ENCODE peak calls at places on chromosome 10, in ten cellular contexts. One of them, this sample, is unnamed.

GRCh38 chr10:104327745-104328635 is 10.3 kb downstream of the ITPRIP start:
- DNase-seq in AG09319: no peak
- DNase-seq in body of pancreas: no peak
- DNase-seq in GM10248: no peak
- DNase-seq in lower leg skin: peak; percentile 88
- DNase-seq in colonic mucosa: no peak
- DNase-seq in fibroblast of lung: peak; percentile 78
- DNase-seq in AG04450: no peak
- DNase-seq in H9: peak; percentile 49
- DNase-seq in heart left ventricle: peak; percentile 86
- DNase-seq in this sample: no peak

GRCh38 chr10:124962421-124962820 is 20.5 kb downstream of the ZRANB1 start:
- DNase-seq in AG09319: no peak
- DNase-seq in body of pancreas: no peak
- DNase-seq in heart left ventricle: no peak
- DNase-seq in fibroblast of lung: peak; percentile 71
- DNase-seq in AG04450: peak; percentile 15
- DNase-seq in GM10248: no peak
- DNase-seq in colonic mucosa: no peak
- DNase-seq in H9: no peak
- DNase-seq in lower leg skin: no peak
- DNase-seq in this sample: no peak

GRCh38 chr10:95208702-95209391 is 14.8 kb downstream of the ACSM6 start:
- DNase-seq in GM10248: no peak
- DNase-seq in colonic mucosa: no peak
- DNase-seq in H9: peak; percentile 42
- DNase-seq in AG04450: no peak
- DNase-seq in body of pancreas: no peak
- DNase-seq in fibroblast of lung: peak; percentile 25
- DNase-seq in AG09319: no peak
- DNase-seq in lower leg skin: no peak
- DNase-seq in heart left ventricle: no peak
- DNase-seq in this sample: no peak

GRCh38 chr10:44911951-44912350 is 814 bp downstream of the TMEM72 start:
- DNase-seq in H9: no peak
- DNase-seq in heart left ventricle: no peak
- DNase-seq in colonic mucosa: no peak
- DNase-seq in body of pancreas: no peak
- DNase-seq in fibroblast of lung: no peak
- DNase-seq in AG09319: no peak
- DNase-seq in GM10248: no peak
- DNase-seq in AG04450: no peak
- DNase-seq in lower leg skin: no peak
- DNase-seq in this sample: no peak

GRCh38 chr10:6201511-6201975 is 1.2 kb upstream of the PFKFB3 start:
- DNase-seq in heart left ventricle: peak; percentile 70
- DNase-seq in colonic mucosa: peak; percentile 82
- DNase-seq in fibroblast of lung: peak; percentile 44
- DNase-seq in GM10248: peak; percentile 89
- DNase-seq in lower leg skin: peak; percentile 94
- DNase-seq in AG09319: no peak
- DNase-seq in AG04450: no peak
- DNase-seq in H9: peak; percentile 59
- DNase-seq in body of pancreas: peak; percentile 78
- DNase-seq in this sample: no peak

GRCh38 chr10:132588301-132589013 is 50.9 kb downstream of the INPP5A start:
- DNase-seq in body of pancreas: no peak
- DNase-seq in fibroblast of lung: no peak
- DNase-seq in heart left ventricle: peak; percentile 64
- DNase-seq in colonic mucosa: peak; percentile 26
- DNase-seq in AG04450: no peak
- DNase-seq in H9: no peak
- DNase-seq in GM10248: no peak
- DNase-seq in lower leg skin: no peak
- DNase-seq in AG09319: no peak
- DNase-seq in this sample: no peak

GRCh38 chr10:104127411-104127810 is 5.4 kb downstream of the SFR1 start:
- DNase-seq in GM10248: no peak
- DNase-seq in AG04450: no peak
- DNase-seq in lower leg skin: no peak
- DNase-seq in H9: peak; percentile 62
- DNase-seq in AG09319: no peak
- DNase-seq in fibroblast of lung: no peak
- DNase-seq in colonic mucosa: no peak
- DNase-seq in heart left ventricle: no peak
- DNase-seq in body of pancreas: no peak
- DNase-seq in this sample: no peak

GRCh38 chr10:71187600-71187999 is 24.8 kb upstream of the UNC5B start:
- DNase-seq in body of pancreas: peak; percentile 54
- DNase-seq in heart left ventricle: peak; percentile 55
- DNase-seq in GM10248: no peak
- DNase-seq in colonic mucosa: no peak
- DNase-seq in AG09319: no peak
- DNase-seq in H9: no peak
- DNase-seq in fibroblast of lung: peak; percentile 80
- DNase-seq in lower leg skin: peak; percentile 46
- DNase-seq in AG04450: no peak
- DNase-seq in this sample: no peak

GRCh38 chr10:73887038-73888015 is 13.0 kb upstream of the CAMK2G start:
- DNase-seq in AG09319: peak; percentile 86
- DNase-seq in fibroblast of lung: peak; percentile 95
- DNase-seq in colonic mucosa: peak; percentile 66
- DNase-seq in H9: no peak
- DNase-seq in GM10248: no peak
- DNase-seq in heart left ventricle: peak; percentile 91
- DNase-seq in AG04450: peak; percentile 83
- DNase-seq in lower leg skin: peak; percentile 93
- DNase-seq in body of pancreas: peak; percentile 75
- DNase-seq in this sample: peak; percentile 96

GRCh38 chr10:116774728-116775151 is 32.4 kb upstream of the HSPA12A start:
- DNase-seq in fibroblast of lung: no peak
- DNase-seq in heart left ventricle: no peak
- DNase-seq in AG09319: no peak
- DNase-seq in colonic mucosa: peak; percentile 42
- DNase-seq in GM10248: no peak
- DNase-seq in AG04450: no peak
- DNase-seq in H9: no peak
- DNase-seq in body of pancreas: peak; percentile 37
- DNase-seq in lower leg skin: peak; percentile 74
- DNase-seq in this sample: no peak

GRCh38 chr10:121702351-121703320 is 104.4 kb upstream of the FGFR2 start:
- DNase-seq in lower leg skin: no peak
- DNase-seq in heart left ventricle: no peak
- DNase-seq in H9: no peak
- DNase-seq in AG04450: no peak
- DNase-seq in AG09319: no peak
- DNase-seq in GM10248: no peak
- DNase-seq in colonic mucosa: no peak
- DNase-seq in body of pancreas: no peak
- DNase-seq in fibroblast of lung: no peak
- DNase-seq in this sample: no peak

GRCh38 chr10:9102026-9102425 is 1047.5 kb downstream of the GATA3 start:
- DNase-seq in GM10248: no peak
- DNase-seq in lower leg skin: no peak
- DNase-seq in AG09319: no peak
- DNase-seq in H9: no peak
- DNase-seq in fibroblast of lung: no peak
- DNase-seq in AG04450: no peak
- DNase-seq in body of pancreas: no peak
- DNase-seq in colonic mucosa: no peak
- DNase-seq in heart left ventricle: no peak
- DNase-seq in this sample: no peak

GRCh38 chr10:49749556-49750491 is 12.3 kb downstream of the OGDHL start:
- DNase-seq in lower leg skin: peak; percentile 82
- DNase-seq in body of pancreas: no peak
- DNase-seq in colonic mucosa: peak; percentile 9
- DNase-seq in GM10248: peak; percentile 18
- DNase-seq in AG04450: no peak
- DNase-seq in fibroblast of lung: no peak
- DNase-seq in heart left ventricle: no peak
- DNase-seq in AG09319: no peak
- DNase-seq in H9: peak; percentile 15
- DNase-seq in this sample: no peak

DNA sequence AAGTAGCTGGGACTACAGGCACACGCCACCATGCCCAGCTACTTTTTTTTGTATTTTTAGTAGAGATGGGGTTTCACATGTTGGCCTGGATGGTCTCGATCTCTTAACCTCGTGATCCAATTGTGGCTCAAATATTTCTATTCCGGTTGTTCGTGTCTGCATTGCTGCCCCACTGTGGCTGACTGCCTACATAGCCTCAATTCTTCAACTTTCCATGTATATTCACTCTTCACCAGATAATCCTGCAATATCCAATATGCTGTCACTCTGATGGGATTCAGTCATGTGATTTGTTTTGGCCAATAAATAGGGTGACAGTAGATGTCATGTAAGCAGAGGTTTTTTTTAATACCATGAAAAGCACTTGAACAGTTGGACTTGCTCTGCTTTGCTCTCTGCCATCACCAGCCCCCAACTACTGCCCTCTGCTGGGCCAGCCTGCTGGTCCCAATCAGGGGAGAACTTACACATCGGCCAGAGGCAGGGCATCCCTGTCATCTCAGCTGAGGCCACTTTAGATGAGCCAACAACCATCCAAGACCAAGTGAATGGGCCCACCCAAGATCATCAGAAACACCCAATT is 56.7 kb downstream of the NSUN6 start:
- DNase-seq in body of pancreas: no peak
- DNase-seq in colonic mucosa: no peak
- DNase-seq in fibroblast of lung: no peak
- DNase-seq in heart left ventricle: peak; percentile 31
- DNase-seq in H9: peak; percentile 61
- DNase-seq in GM10248: no peak
- DNase-seq in AG09319: no peak
- DNase-seq in AG04450: no peak
- DNase-seq in lower leg skin: no peak
- DNase-seq in this sample: no peak
- TF ChIP-seq CTCF in body of pancreas: no peak
- TF ChIP-seq CTCF in colonic mucosa: no peak
- TF ChIP-seq CTCF in fibroblast of lung: peak; percentile 41
- TF ChIP-seq CTCF in heart left ventricle: no peak
- TF ChIP-seq CTCF in H9: peak; percentile 79
- TF ChIP-seq CTCF in GM10248: peak; percentile 36
- TF ChIP-seq CTCF in AG09319: peak; percentile 11
- TF ChIP-seq CTCF in AG04450: peak; percentile 37
- TF ChIP-seq CTCF in lower leg skin: no peak
- TF ChIP-seq CTCF in this sample: peak; percentile 8

GRCh38 chr10:102617041-102617440 is 27.2 kb upstream of the TRIM8 start:
- DNase-seq in AG09319: no peak
- DNase-seq in H9: no peak
- DNase-seq in fibroblast of lung: no peak
- DNase-seq in GM10248: no peak
- DNase-seq in heart left ventricle: no peak
- DNase-seq in lower leg skin: no peak
- DNase-seq in body of pancreas: no peak
- DNase-seq in colonic mucosa: no peak
- DNase-seq in AG04450: no peak
- DNase-seq in this sample: no peak
- TF ChIP-seq CTCF in AG09319: no peak
- TF ChIP-seq CTCF in H9: no peak
- TF ChIP-seq CTCF in fibroblast of lung: no peak
- TF ChIP-seq CTCF in GM10248: no peak
- TF ChIP-seq CTCF in heart left ventricle: no peak
- TF ChIP-seq CTCF in lower leg skin: no peak
- TF ChIP-seq CTCF in body of pancreas: no peak
- TF ChIP-seq CTCF in colonic mucosa: no peak
- TF ChIP-seq CTCF in AG04450: no peak
- TF ChIP-seq CTCF in this sample: no peak

DNA sequence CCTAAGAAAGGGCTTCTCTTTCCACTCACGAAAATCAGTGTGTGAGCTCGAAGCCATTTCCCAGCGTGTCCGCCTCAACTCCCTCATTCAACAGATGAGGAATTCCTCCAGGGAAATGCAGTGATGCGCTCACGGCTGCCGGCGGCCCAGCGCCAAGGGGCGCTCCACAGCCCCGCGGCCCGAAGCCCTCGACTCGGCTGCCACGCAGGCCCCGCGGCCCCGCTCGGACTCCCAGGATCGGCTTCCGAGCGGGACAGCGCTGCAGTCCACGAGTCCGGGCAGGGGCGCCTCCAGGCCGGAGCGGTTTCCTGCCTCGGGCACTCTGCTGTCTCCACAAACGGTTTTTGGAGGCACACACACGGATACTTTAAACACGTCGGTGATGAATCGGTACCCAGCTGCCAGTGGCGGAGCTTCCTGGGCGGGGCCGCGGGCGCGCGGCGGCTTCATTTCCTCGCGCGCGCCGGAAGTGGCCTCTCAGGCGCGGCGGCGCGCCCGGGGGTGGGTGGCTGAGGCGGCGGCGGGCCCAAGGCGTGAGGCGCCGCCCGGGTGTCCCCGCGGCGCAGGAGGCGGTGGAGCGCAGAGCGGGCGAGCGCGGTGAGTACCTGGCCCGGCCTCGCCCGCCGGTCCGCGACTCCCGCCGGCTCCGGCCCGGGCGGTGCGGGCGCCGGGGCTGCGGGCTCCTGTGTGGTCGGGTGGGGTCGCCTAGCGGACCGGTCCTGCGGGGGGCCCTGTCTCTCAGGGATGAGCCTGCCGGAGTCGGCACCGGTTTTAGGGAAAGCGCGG is at the start of gene CSGALNACT2:
- DNase-seq in AG09319: peak; percentile 60
- DNase-seq in AG04450: peak; percentile 46
- DNase-seq in heart left ventricle: peak; percentile 85
- DNase-seq in H9: peak; percentile 69
- DNase-seq in GM10248: peak; percentile 91
- DNase-seq in colonic mucosa: peak; percentile 87
- DNase-seq in fibroblast of lung: peak; percentile 84
- DNase-seq in body of pancreas: peak; percentile 83
- DNase-seq in lower leg skin: peak; percentile 97
- DNase-seq in this sample: peak; percentile 93
- TF ChIP-seq CTCF in AG09319: no peak
- TF ChIP-seq CTCF in AG04450: no peak
- TF ChIP-seq CTCF in heart left ventricle: no peak
- TF ChIP-seq CTCF in H9: no peak
- TF ChIP-seq CTCF in GM10248: no peak
- TF ChIP-seq CTCF in colonic mucosa: no peak
- TF ChIP-seq CTCF in fibroblast of lung: no peak
- TF ChIP-seq CTCF in body of pancreas: no peak
- TF ChIP-seq CTCF in lower leg skin: no peak
- TF ChIP-seq CTCF in this sample: no peak

DNA sequence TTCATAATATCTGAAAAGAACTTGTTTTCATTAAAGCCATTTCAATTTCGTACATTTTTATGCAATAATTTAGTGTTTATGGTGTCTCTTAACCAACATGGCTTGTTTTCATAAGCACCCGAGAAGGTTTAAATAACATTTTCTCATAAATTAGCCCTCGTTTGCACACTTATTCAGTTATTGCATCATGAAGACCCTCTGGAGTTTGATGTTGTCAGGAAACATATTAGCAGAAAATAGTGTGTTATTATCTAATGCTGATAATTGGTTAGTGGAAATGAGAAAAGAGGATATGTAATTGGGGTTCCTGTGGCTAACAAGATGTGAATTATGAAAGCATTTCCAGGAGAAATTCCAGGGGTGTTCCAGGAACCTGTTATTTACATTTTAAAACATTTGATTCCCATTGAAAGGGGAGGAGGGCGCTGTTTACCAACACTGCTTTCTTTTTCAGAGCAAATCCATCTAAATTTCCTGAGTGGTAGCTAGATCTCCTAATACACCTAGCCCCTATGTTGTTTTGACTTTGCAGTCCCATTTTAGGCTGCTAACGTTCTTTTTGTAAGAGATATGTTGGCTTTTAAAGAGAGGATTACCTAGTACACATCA is 130.7 kb downstream of the TCF7L2 start:
- DNase-seq in heart left ventricle: no peak
- DNase-seq in lower leg skin: no peak
- DNase-seq in fibroblast of lung: no peak
- DNase-seq in AG04450: no peak
- DNase-seq in GM10248: no peak
- DNase-seq in AG09319: no peak
- DNase-seq in H9: no peak
- DNase-seq in body of pancreas: no peak
- DNase-seq in colonic mucosa: no peak
- DNase-seq in this sample: no peak
- TF ChIP-seq CTCF in heart left ventricle: no peak
- TF ChIP-seq CTCF in lower leg skin: no peak
- TF ChIP-seq CTCF in fibroblast of lung: no peak
- TF ChIP-seq CTCF in AG04450: peak; percentile 16
- TF ChIP-seq CTCF in GM10248: no peak
- TF ChIP-seq CTCF in AG09319: peak; percentile 19
- TF ChIP-seq CTCF in H9: peak; percentile 57
- TF ChIP-seq CTCF in body of pancreas: no peak
- TF ChIP-seq CTCF in colonic mucosa: no peak
- TF ChIP-seq CTCF in this sample: peak; percentile 24

This sample was measured in osteocyte.